ENCODE peak calls at places on chromosomes 3 and 15, in nine cellular contexts. One of them, this sample, is unnamed.

GRCh38 chr3:138944842-138945645 is 1.9 kb downstream of the FOXL2 start:
- DNase-seq in activated gamma-delta T cell treated with anti-CD3 and anti-CD28 coated beads, Interleukin-2, amount 50 U/mL, for 16 hours: no peak
- DNase-seq in NCI-H1105: peak; percentile 31
- DNase-seq in A673: no peak
- DNase-seq in NCI-H1694 treated with DMSO at 0.1 percent for 48 hours: no peak
- DNase-seq in islet precursor cell: peak; percentile 80
- DNase-seq in right cardiac atrium: no peak
- DNase-seq in activated T-cell treated with anti-CD3 and anti-CD28 coated beads, Interleukin-2, amount 50 U/mL, for 24 hours: peak; percentile 61
- DNase-seq in PC-3: no peak
- DNase-seq in this sample: peak; percentile 38

GRCh38 chr15:73341886-73342600 is 26.7 kb downstream of the HCN4 start:
- DNase-seq in activated gamma-delta T cell treated with anti-CD3 and anti-CD28 coated beads, Interleukin-2, amount 50 U/mL, for 16 hours: no peak
- DNase-seq in NCI-H1105: no peak
- DNase-seq in A673: peak; percentile 31
- DNase-seq in NCI-H1694 treated with DMSO at 0.1 percent for 48 hours: no peak
- DNase-seq in islet precursor cell: no peak
- DNase-seq in right cardiac atrium: peak; percentile 85
- DNase-seq in activated T-cell treated with anti-CD3 and anti-CD28 coated beads, Interleukin-2, amount 50 U/mL, for 24 hours: no peak
- DNase-seq in PC-3: no peak
- DNase-seq in this sample: no peak

GRCh38 chr15:55694652-55695150 is 48.3 kb downstream of the PRTG start:
- DNase-seq in activated gamma-delta T cell treated with anti-CD3 and anti-CD28 coated beads, Interleukin-2, amount 50 U/mL, for 16 hours: no peak
- DNase-seq in NCI-H1105: no peak
- DNase-seq in A673: peak; percentile 20
- DNase-seq in NCI-H1694 treated with DMSO at 0.1 percent for 48 hours: no peak
- DNase-seq in islet precursor cell: peak; percentile 60
- DNase-seq in right cardiac atrium: no peak
- DNase-seq in activated T-cell treated with anti-CD3 and anti-CD28 coated beads, Interleukin-2, amount 50 U/mL, for 24 hours: no peak
- DNase-seq in PC-3: peak; percentile 57
- DNase-seq in this sample: no peak

GRCh38 chr3:4739289-4740236 is 239.7 kb upstream of the BHLHE40 start:
- DNase-seq in activated gamma-delta T cell treated with anti-CD3 and anti-CD28 coated beads, Interleukin-2, amount 50 U/mL, for 16 hours: no peak
- DNase-seq in NCI-H1105: no peak
- DNase-seq in A673: no peak
- DNase-seq in NCI-H1694 treated with DMSO at 0.1 percent for 48 hours: no peak
- DNase-seq in islet precursor cell: no peak
- DNase-seq in right cardiac atrium: no peak
- DNase-seq in activated T-cell treated with anti-CD3 and anti-CD28 coated beads, Interleukin-2, amount 50 U/mL, for 24 hours: no peak
- DNase-seq in PC-3: no peak
- DNase-seq in this sample: no peak

GRCh38 chr15:35674873-35675781 is 129.2 kb upstream of the DPH6 start:
- DNase-seq in activated gamma-delta T cell treated with anti-CD3 and anti-CD28 coated beads, Interleukin-2, amount 50 U/mL, for 16 hours: no peak
- DNase-seq in NCI-H1105: no peak
- DNase-seq in A673: peak; percentile 69
- DNase-seq in NCI-H1694 treated with DMSO at 0.1 percent for 48 hours: peak; percentile 77
- DNase-seq in islet precursor cell: no peak
- DNase-seq in right cardiac atrium: no peak
- DNase-seq in activated T-cell treated with anti-CD3 and anti-CD28 coated beads, Interleukin-2, amount 50 U/mL, for 24 hours: no peak
- DNase-seq in PC-3: no peak
- DNase-seq in this sample: no peak

GRCh38 chr3:31384117-31384516 is 148.6 kb upstream of the STT3B start:
- DNase-seq in activated gamma-delta T cell treated with anti-CD3 and anti-CD28 coated beads, Interleukin-2, amount 50 U/mL, for 16 hours: no peak
- DNase-seq in NCI-H1105: no peak
- DNase-seq in A673: no peak
- DNase-seq in NCI-H1694 treated with DMSO at 0.1 percent for 48 hours: no peak
- DNase-seq in islet precursor cell: no peak
- DNase-seq in right cardiac atrium: no peak
- DNase-seq in activated T-cell treated with anti-CD3 and anti-CD28 coated beads, Interleukin-2, amount 50 U/mL, for 24 hours: no peak
- DNase-seq in PC-3: no peak
- DNase-seq in this sample: no peak

GRCh38 chr3:118938183-118938961 is 96.3 kb downstream of the IGSF11 start:
- DNase-seq in activated gamma-delta T cell treated with anti-CD3 and anti-CD28 coated beads, Interleukin-2, amount 50 U/mL, for 16 hours: no peak
- DNase-seq in NCI-H1105: no peak
- DNase-seq in A673: peak; percentile 3
- DNase-seq in NCI-H1694 treated with DMSO at 0.1 percent for 48 hours: no peak
- DNase-seq in islet precursor cell: no peak
- DNase-seq in right cardiac atrium: no peak
- DNase-seq in activated T-cell treated with anti-CD3 and anti-CD28 coated beads, Interleukin-2, amount 50 U/mL, for 24 hours: no peak
- DNase-seq in PC-3: peak; percentile 86
- DNase-seq in this sample: no peak

GRCh38 chr3:156723182-156723619 is 48.8 kb downstream of the TIPARP start:
- DNase-seq in activated gamma-delta T cell treated with anti-CD3 and anti-CD28 coated beads, Interleukin-2, amount 50 U/mL, for 16 hours: no peak
- DNase-seq in NCI-H1105: no peak
- DNase-seq in A673: no peak
- DNase-seq in NCI-H1694 treated with DMSO at 0.1 percent for 48 hours: no peak
- DNase-seq in islet precursor cell: no peak
- DNase-seq in right cardiac atrium: peak; percentile 61
- DNase-seq in activated T-cell treated with anti-CD3 and anti-CD28 coated beads, Interleukin-2, amount 50 U/mL, for 24 hours: no peak
- DNase-seq in PC-3: no peak
- DNase-seq in this sample: no peak

GRCh38 chr3:120274739-120275167 is 10.3 kb downstream of the GPR156 start:
- DNase-seq in activated gamma-delta T cell treated with anti-CD3 and anti-CD28 coated beads, Interleukin-2, amount 50 U/mL, for 16 hours: no peak
- DNase-seq in NCI-H1105: no peak
- DNase-seq in A673: no peak
- DNase-seq in NCI-H1694 treated with DMSO at 0.1 percent for 48 hours: no peak
- DNase-seq in islet precursor cell: no peak
- DNase-seq in right cardiac atrium: peak; percentile 62
- DNase-seq in activated T-cell treated with anti-CD3 and anti-CD28 coated beads, Interleukin-2, amount 50 U/mL, for 24 hours: no peak
- DNase-seq in PC-3: no peak
- DNase-seq in this sample: no peak

GRCh38 chr15:85772668-85773067 is 22.1 kb downstream of the KLHL25 start:
- DNase-seq in activated gamma-delta T cell treated with anti-CD3 and anti-CD28 coated beads, Interleukin-2, amount 50 U/mL, for 16 hours: no peak
- DNase-seq in NCI-H1105: peak; percentile 33
- DNase-seq in A673: no peak
- DNase-seq in NCI-H1694 treated with DMSO at 0.1 percent for 48 hours: peak; percentile 16
- DNase-seq in islet precursor cell: no peak
- DNase-seq in right cardiac atrium: peak; percentile 63
- DNase-seq in activated T-cell treated with anti-CD3 and anti-CD28 coated beads, Interleukin-2, amount 50 U/mL, for 24 hours: no peak
- DNase-seq in PC-3: no peak
- DNase-seq in this sample: no peak

GRCh38 chr15:93068581-93069199 is 20.3 kb downstream of the RGMA start:
- DNase-seq in activated gamma-delta T cell treated with anti-CD3 and anti-CD28 coated beads, Interleukin-2, amount 50 U/mL, for 16 hours: no peak
- DNase-seq in NCI-H1105: no peak
- DNase-seq in A673: peak; percentile 8
- DNase-seq in NCI-H1694 treated with DMSO at 0.1 percent for 48 hours: no peak
- DNase-seq in islet precursor cell: no peak
- DNase-seq in right cardiac atrium: no peak
- DNase-seq in activated T-cell treated with anti-CD3 and anti-CD28 coated beads, Interleukin-2, amount 50 U/mL, for 24 hours: no peak
- DNase-seq in PC-3: no peak
- DNase-seq in this sample: no peak

GRCh38 chr3:154214320-154214719 is 93.1 kb downstream of the ARHGEF26 start:
- DNase-seq in activated gamma-delta T cell treated with anti-CD3 and anti-CD28 coated beads, Interleukin-2, amount 50 U/mL, for 16 hours: no peak
- DNase-seq in NCI-H1105: no peak
- DNase-seq in A673: no peak
- DNase-seq in NCI-H1694 treated with DMSO at 0.1 percent for 48 hours: no peak
- DNase-seq in islet precursor cell: no peak
- DNase-seq in right cardiac atrium: no peak
- DNase-seq in activated T-cell treated with anti-CD3 and anti-CD28 coated beads, Interleukin-2, amount 50 U/mL, for 24 hours: no peak
- DNase-seq in PC-3: peak; percentile 71
- DNase-seq in this sample: no peak

GRCh38 chr15:87849181-87849580 is 407.4 kb downstream of the NTRK3 start:
- DNase-seq in activated gamma-delta T cell treated with anti-CD3 and anti-CD28 coated beads, Interleukin-2, amount 50 U/mL, for 16 hours: no peak
- DNase-seq in NCI-H1105: no peak
- DNase-seq in A673: no peak
- DNase-seq in NCI-H1694 treated with DMSO at 0.1 percent for 48 hours: no peak
- DNase-seq in islet precursor cell: no peak
- DNase-seq in right cardiac atrium: no peak
- DNase-seq in activated T-cell treated with anti-CD3 and anti-CD28 coated beads, Interleukin-2, amount 50 U/mL, for 24 hours: no peak
- DNase-seq in PC-3: no peak
- DNase-seq in this sample: no peak

GRCh38 chr3:12224181-12225147 is 64.4 kb upstream of the PPARG start:
- DNase-seq in activated gamma-delta T cell treated with anti-CD3 and anti-CD28 coated beads, Interleukin-2, amount 50 U/mL, for 16 hours: no peak
- DNase-seq in NCI-H1105: no peak
- DNase-seq in A673: peak; percentile 1
- DNase-seq in NCI-H1694 treated with DMSO at 0.1 percent for 48 hours: no peak
- DNase-seq in islet precursor cell: peak; percentile 72
- DNase-seq in right cardiac atrium: peak; percentile 58
- DNase-seq in activated T-cell treated with anti-CD3 and anti-CD28 coated beads, Interleukin-2, amount 50 U/mL, for 24 hours: no peak
- DNase-seq in PC-3: peak; percentile 82
- DNase-seq in this sample: no peak

GRCh38 chr3:120419797-120420196 is 31.0 kb downstream of the FSTL1 start:
- DNase-seq in activated gamma-delta T cell treated with anti-CD3 and anti-CD28 coated beads, Interleukin-2, amount 50 U/mL, for 16 hours: no peak
- DNase-seq in NCI-H1105: no peak
- DNase-seq in A673: no peak
- DNase-seq in NCI-H1694 treated with DMSO at 0.1 percent for 48 hours: no peak
- DNase-seq in islet precursor cell: no peak
- DNase-seq in right cardiac atrium: no peak
- DNase-seq in activated T-cell treated with anti-CD3 and anti-CD28 coated beads, Interleukin-2, amount 50 U/mL, for 24 hours: no peak
- DNase-seq in PC-3: no peak
- DNase-seq in this sample: no peak

GRCh38 chr15:69508659-69509058 is 56.0 kb downstream of the RPLP1 start:
- DNase-seq in activated gamma-delta T cell treated with anti-CD3 and anti-CD28 coated beads, Interleukin-2, amount 50 U/mL, for 16 hours: no peak
- DNase-seq in NCI-H1105: no peak
- DNase-seq in A673: no peak
- DNase-seq in NCI-H1694 treated with DMSO at 0.1 percent for 48 hours: no peak
- DNase-seq in islet precursor cell: peak; percentile 22
- DNase-seq in right cardiac atrium: no peak
- DNase-seq in activated T-cell treated with anti-CD3 and anti-CD28 coated beads, Interleukin-2, amount 50 U/mL, for 24 hours: no peak
- DNase-seq in PC-3: no peak
- DNase-seq in this sample: no peak

GRCh38 chr3:59064728-59065127 is 14.9 kb upstream of the CFAP20DC start:
- DNase-seq in activated gamma-delta T cell treated with anti-CD3 and anti-CD28 coated beads, Interleukin-2, amount 50 U/mL, for 16 hours: no peak
- DNase-seq in NCI-H1105: no peak
- DNase-seq in A673: no peak
- DNase-seq in NCI-H1694 treated with DMSO at 0.1 percent for 48 hours: no peak
- DNase-seq in islet precursor cell: no peak
- DNase-seq in right cardiac atrium: no peak
- DNase-seq in activated T-cell treated with anti-CD3 and anti-CD28 coated beads, Interleukin-2, amount 50 U/mL, for 24 hours: no peak
- DNase-seq in PC-3: no peak
- DNase-seq in this sample: no peak

GRCh38 chr3:160395297-160395696 is 3.7 kb downstream of the IFT80 start:
- DNase-seq in activated gamma-delta T cell treated with anti-CD3 and anti-CD28 coated beads, Interleukin-2, amount 50 U/mL, for 16 hours: no peak
- DNase-seq in NCI-H1105: peak; percentile 14
- DNase-seq in A673: peak; percentile 85
- DNase-seq in NCI-H1694 treated with DMSO at 0.1 percent for 48 hours: no peak
- DNase-seq in islet precursor cell: peak; percentile 55
- DNase-seq in right cardiac atrium: no peak
- DNase-seq in activated T-cell treated with anti-CD3 and anti-CD28 coated beads, Interleukin-2, amount 50 U/mL, for 24 hours: no peak
- DNase-seq in PC-3: peak; percentile 52
- DNase-seq in this sample: no peak

GRCh38 chr3:129934234-129935123 is 40.0 kb upstream of the TRH start:
- DNase-seq in activated gamma-delta T cell treated with anti-CD3 and anti-CD28 coated beads, Interleukin-2, amount 50 U/mL, for 16 hours: no peak
- DNase-seq in NCI-H1105: peak; percentile 49
- DNase-seq in A673: peak; percentile 62
- DNase-seq in NCI-H1694 treated with DMSO at 0.1 percent for 48 hours: peak; percentile 45
- DNase-seq in islet precursor cell: no peak
- DNase-seq in right cardiac atrium: no peak
- DNase-seq in activated T-cell treated with anti-CD3 and anti-CD28 coated beads, Interleukin-2, amount 50 U/mL, for 24 hours: peak; percentile 55
- DNase-seq in PC-3: peak; percentile 42
- DNase-seq in this sample: peak; percentile 37

GRCh38 chr3:8371085-8371551 is 130.5 kb upstream of the LMCD1 start:
- DNase-seq in activated gamma-delta T cell treated with anti-CD3 and anti-CD28 coated beads, Interleukin-2, amount 50 U/mL, for 16 hours: no peak
- DNase-seq in NCI-H1105: no peak
- DNase-seq in A673: peak; percentile 81
- DNase-seq in NCI-H1694 treated with DMSO at 0.1 percent for 48 hours: no peak
- DNase-seq in islet precursor cell: no peak
- DNase-seq in right cardiac atrium: no peak
- DNase-seq in activated T-cell treated with anti-CD3 and anti-CD28 coated beads, Interleukin-2, amount 50 U/mL, for 24 hours: no peak
- DNase-seq in PC-3: peak; percentile 51
- DNase-seq in this sample: no peak

GRCh38 chr3:138511990-138512389 is 77.6 kb downstream of the ESYT3 start:
- DNase-seq in activated gamma-delta T cell treated with anti-CD3 and anti-CD28 coated beads, Interleukin-2, amount 50 U/mL, for 16 hours: no peak
- DNase-seq in NCI-H1105: no peak
- DNase-seq in A673: no peak
- DNase-seq in NCI-H1694 treated with DMSO at 0.1 percent for 48 hours: no peak
- DNase-seq in islet precursor cell: no peak
- DNase-seq in right cardiac atrium: no peak
- DNase-seq in activated T-cell treated with anti-CD3 and anti-CD28 coated beads, Interleukin-2, amount 50 U/mL, for 24 hours: no peak
- DNase-seq in PC-3: no peak
- DNase-seq in this sample: no peak

GRCh38 chr3:16841906-16842709 is 42.6 kb upstream of the PLCL2 start:
- DNase-seq in activated gamma-delta T cell treated with anti-CD3 and anti-CD28 coated beads, Interleukin-2, amount 50 U/mL, for 16 hours: peak; percentile 53
- DNase-seq in NCI-H1105: no peak
- DNase-seq in A673: no peak
- DNase-seq in NCI-H1694 treated with DMSO at 0.1 percent for 48 hours: peak; percentile 73
- DNase-seq in islet precursor cell: no peak
- DNase-seq in right cardiac atrium: peak; percentile 69
- DNase-seq in activated T-cell treated with anti-CD3 and anti-CD28 coated beads, Interleukin-2, amount 50 U/mL, for 24 hours: peak; percentile 75
- DNase-seq in PC-3: no peak
- DNase-seq in this sample: no peak

GRCh38 chr3:124559650-124560405 is 170.4 kb upstream of the UMPS start:
- DNase-seq in activated gamma-delta T cell treated with anti-CD3 and anti-CD28 coated beads, Interleukin-2, amount 50 U/mL, for 16 hours: peak; percentile 23
- DNase-seq in NCI-H1105: peak; percentile 80
- DNase-seq in A673: peak; percentile 93
- DNase-seq in NCI-H1694 treated with DMSO at 0.1 percent for 48 hours: peak; percentile 75
- DNase-seq in islet precursor cell: peak; percentile 89
- DNase-seq in right cardiac atrium: peak; percentile 63
- DNase-seq in activated T-cell treated with anti-CD3 and anti-CD28 coated beads, Interleukin-2, amount 50 U/mL, for 24 hours: peak; percentile 58
- DNase-seq in PC-3: peak; percentile 95
- DNase-seq in this sample: peak; percentile 52

GRCh38 chr3:139358857-139359562 is 15.2 kb downstream of the MRPS22 start:
- DNase-seq in activated gamma-delta T cell treated with anti-CD3 and anti-CD28 coated beads, Interleukin-2, amount 50 U/mL, for 16 hours: no peak
- DNase-seq in NCI-H1105: peak; percentile 93
- DNase-seq in A673: peak; percentile 19
- DNase-seq in NCI-H1694 treated with DMSO at 0.1 percent for 48 hours: no peak
- DNase-seq in islet precursor cell: no peak
- DNase-seq in right cardiac atrium: no peak
- DNase-seq in activated T-cell treated with anti-CD3 and anti-CD28 coated beads, Interleukin-2, amount 50 U/mL, for 24 hours: no peak
- DNase-seq in PC-3: no peak
- DNase-seq in this sample: no peak

GRCh38 chr3:134033315-134033996 is 3.7 kb upstream of the SLCO2A1 start:
- DNase-seq in activated gamma-delta T cell treated with anti-CD3 and anti-CD28 coated beads, Interleukin-2, amount 50 U/mL, for 16 hours: no peak
- DNase-seq in NCI-H1105: no peak
- DNase-seq in A673: no peak
- DNase-seq in NCI-H1694 treated with DMSO at 0.1 percent for 48 hours: no peak
- DNase-seq in islet precursor cell: no peak
- DNase-seq in right cardiac atrium: no peak
- DNase-seq in activated T-cell treated with anti-CD3 and anti-CD28 coated beads, Interleukin-2, amount 50 U/mL, for 24 hours: no peak
- DNase-seq in PC-3: no peak
- DNase-seq in this sample: no peak